ENCODE peak calls at places on chromosomes 5 and 9, in five cellular contexts. T is Caco-2, Q is left ventricle myocardium inferior, F is mucosa of descending colon, N is AG04449. P is an unnamed sample.
A peak's percentile ranks its signal among the peaks of the same experiment; 100 is the strongest.

GRCh38 chr5:138664276-138664943 is 88.8 kb upstream of the CTNNA1 start:
- DNase-seq in N (no peak), F (no peak), T (no peak), Q (no peak), P (no peak)

GRCh38 chr9:133188006-133188842 is 20.8 kb downstream of the OBP2B start:
- DNase-seq in F (peak; percentile 40), N (no peak), Q (no peak), T (peak; percentile 79), P (peak; percentile 62)

GRCh38 chr5:159463590-159464321 is 133.5 kb upstream of the IL12B start:
- DNase-seq in T (peak; percentile 65), F (no peak), Q (no peak), N (no peak), P (no peak)

GRCh38 chr9:42852133-42852532 is 668.7 kb downstream of the SPATA31A6 start:
- DNase-seq in F (no peak), N (no peak), T (no peak), Q (no peak), P (peak; percentile 12)

GRCh38 chr5:1274471-1274870 is 20.4 kb downstream of the TERT start:
- DNase-seq in Q (no peak), N (no peak), T (no peak), F (no peak), P (no peak)

GRCh38 chr9:75939712-75940111 is 49.2 kb downstream of the PCSK5 start:
- DNase-seq in N (no peak), F (no peak), Q (no peak), T (no peak), P (no peak)

GRCh38 chr9:116504081-116504480 is 183.0 kb upstream of the TRIM32 start:
- DNase-seq in N (no peak), Q (no peak), F (no peak), T (peak; percentile 75), P (peak; percentile 16)

GRCh38 chr9:107423540-107423939 is 66.0 kb downstream of the KLF4 start:
- DNase-seq in Q (no peak), N (no peak), F (no peak), T (no peak), P (no peak)

GRCh38 chr5:103511554-103511885 is 51.1 kb downstream of the NUDT12 start:
- DNase-seq in N (no peak), F (no peak), T (no peak), Q (no peak), P (no peak)

GRCh38 chr5:146003852-146004251 is 67.5 kb downstream of the SH3RF2 start:
- DNase-seq in N (no peak), F (no peak), T (no peak), Q (no peak), P (no peak)

GRCh38 chr5:170513856-170514255 is 10.0 kb downstream of the KCNIP1 start:
- DNase-seq in F (no peak), Q (no peak), T (no peak), N (no peak), P (no peak)

GRCh38 chr9:92151691-92152393 is 36.6 kb upstream of the SPTLC1 start:
- DNase-seq in T (peak; percentile 71), F (no peak), Q (peak; percentile 39), N (peak; percentile 59), P (no peak)

GRCh38 chr9:137342482-137342881 is 40.4 kb upstream of the NRARP start:
- DNase-seq in N (no peak), F (no peak), Q (no peak), T (no peak), P (no peak)

GRCh38 chr5:39100851-39101396 is 26.7 kb upstream of the RICTOR start:
- DNase-seq in T (no peak), F (no peak), Q (no peak), N (peak; percentile 95), P (no peak)

GRCh38 chr5:82931110-82931509 is 146.1 kb downstream of the TMEM167A start:
- DNase-seq in Q (no peak), N (no peak), T (no peak), F (no peak), P (no peak)

GRCh38 chr9:69499959-69500358 is 172.2 kb downstream of the APBA1 start:
- DNase-seq in T (no peak), N (no peak), F (no peak), Q (no peak), P (no peak)

GRCh38 chr5:88727705-88728313 is 155.2 kb downstream of the MEF2C start:
- DNase-seq in T (no peak), N (no peak), Q (no peak), F (no peak), P (peak; percentile 14)

GRCh38 chr5:112742424-112742823 is 4.7 kb downstream of the APC start:
- DNase-seq in Q (no peak), F (no peak), N (no peak), T (no peak), P (no peak)

GRCh38 chr9:70411141-70411929 is 3.1 kb downstream of the KLF9 start:
- DNase-seq in T (no peak), N (no peak), Q (peak; percentile 64), F (peak; percentile 77), P (peak; percentile 65)

GRCh38 chr9:928363-929042 is 48.0 kb upstream of the DMRT3 start:
- DNase-seq in F (no peak), N (no peak), Q (no peak), T (peak; percentile 53), P (peak; percentile 47)

GRCh38 chr5:53373420-53374188 is 106.8 kb upstream of the FST start:
- DNase-seq in T (no peak), F (no peak), Q (no peak), N (no peak), P (no peak)

GRCh38 chr9:132367613-132368305 is 13.0 kb upstream of the SETX start:
- DNase-seq in N (no peak), T (no peak), Q (no peak), F (no peak), P (no peak)

GRCh38 chr9:87157366-87158031 is 210.2 kb upstream of the GAS1 start:
- DNase-seq in N (no peak), Q (no peak), F (no peak), T (no peak), P (no peak)

GRCh38 chr5:157459715-157460599 is at the start of gene NIPAL4:
- DNase-seq in Q (no peak), N (no peak), F (peak; percentile 53), T (no peak), P (no peak)

DNA sequence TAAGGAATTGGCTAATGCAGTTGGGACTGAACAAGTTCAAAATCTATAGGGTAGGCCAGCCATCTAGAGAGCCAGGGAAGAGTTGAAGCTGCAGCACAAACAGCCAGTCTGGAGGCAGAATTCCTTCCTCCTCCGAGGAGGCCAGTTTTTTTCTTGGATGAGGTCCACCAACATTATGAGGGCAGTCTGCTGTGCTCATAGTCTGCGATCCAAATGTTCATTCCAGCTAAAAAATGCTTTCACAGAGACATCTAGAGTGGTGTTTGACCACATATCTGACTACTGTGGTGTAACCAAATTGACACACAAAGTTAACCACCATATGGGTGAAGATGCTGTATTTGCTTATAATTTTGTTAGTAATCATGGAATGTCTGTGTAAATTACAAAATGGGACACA is 70.5 kb downstream of the SPIN1 start:
- DNase-seq in F (no peak), Q (no peak), N (peak; percentile 90), T (no peak), P (no peak)
- H3K4me3 ChIP-seq in F (no peak overlapping the region), Q (no peak overlapping the region), N (no peak overlapping the region), T (no peak overlapping the region), P (no peak overlapping the region)

GRCh38 chr5:140870221-140871201 is 1.8 kb downstream of the PCDHA11 start:
- DNase-seq in F (no peak), Q (no peak), N (no peak), T (no peak), P (no peak)

GRCh38 chr5:140869555-140869886 is 764 bp downstream of the PCDHA11 start:
- DNase-seq in Q (no peak), T (no peak), N (no peak), F (no peak), P (no peak)

DNA sequence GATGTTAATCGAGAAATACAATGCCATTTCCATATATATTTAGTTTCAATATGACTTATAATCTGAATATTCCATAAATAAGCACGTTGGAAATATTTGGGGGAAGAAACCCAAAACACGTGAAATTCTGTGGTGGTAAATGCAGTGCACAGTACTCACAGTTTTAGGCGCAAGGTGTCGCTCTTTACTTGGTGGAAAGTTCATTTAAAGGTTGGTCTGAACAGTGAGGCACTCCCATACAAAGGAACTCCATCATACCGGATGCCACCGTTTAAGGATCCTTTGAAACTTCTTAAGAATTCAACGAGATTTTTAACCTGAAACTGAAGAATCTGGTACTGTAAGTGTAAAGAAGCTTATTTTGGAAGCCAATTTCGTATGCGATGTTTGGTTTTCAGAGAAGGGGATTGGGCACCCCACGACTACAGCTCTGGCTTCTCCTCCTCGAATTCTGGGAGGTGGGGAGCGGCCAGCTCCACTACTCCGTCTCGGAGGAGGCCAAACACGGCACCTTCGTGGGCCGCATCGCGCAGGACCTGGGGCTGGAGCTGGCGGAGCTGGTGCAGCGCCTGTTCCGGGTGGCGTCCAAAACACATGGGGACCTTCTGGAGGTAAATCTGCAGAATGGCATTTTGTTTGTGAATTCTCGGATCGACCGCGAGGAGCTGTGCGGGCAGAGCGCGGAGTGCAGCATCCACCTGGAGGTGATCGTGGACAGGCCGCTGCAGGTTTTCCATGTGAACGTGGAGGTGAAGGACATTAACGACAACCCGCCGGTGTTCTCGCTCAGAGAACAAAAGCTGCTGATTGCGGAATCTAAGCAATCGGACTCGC is at the start of gene PCDHA11:
- DNase-seq in T (no peak), Q (no peak), F (no peak), N (no peak), P (no peak)
- H3K4me3 ChIP-seq in T (no peak within 1 kb of the TSS), Q (no peak within 1 kb of the TSS), F (no peak within 1 kb of the TSS), N (no peak within 1 kb of the TSS), P (no peak within 1 kb of the TSS)

GRCh38 chr5:108765647-108766046 is 17.9 kb downstream of the FER start:
- DNase-seq in Q (no peak), T (no peak), F (no peak), N (no peak), P (no peak)

GRCh38 chr5:108773330-108773729 is 25.6 kb downstream of the FER start:
- DNase-seq in T (no peak), Q (no peak), F (no peak), N (no peak), P (no peak)

DNA sequence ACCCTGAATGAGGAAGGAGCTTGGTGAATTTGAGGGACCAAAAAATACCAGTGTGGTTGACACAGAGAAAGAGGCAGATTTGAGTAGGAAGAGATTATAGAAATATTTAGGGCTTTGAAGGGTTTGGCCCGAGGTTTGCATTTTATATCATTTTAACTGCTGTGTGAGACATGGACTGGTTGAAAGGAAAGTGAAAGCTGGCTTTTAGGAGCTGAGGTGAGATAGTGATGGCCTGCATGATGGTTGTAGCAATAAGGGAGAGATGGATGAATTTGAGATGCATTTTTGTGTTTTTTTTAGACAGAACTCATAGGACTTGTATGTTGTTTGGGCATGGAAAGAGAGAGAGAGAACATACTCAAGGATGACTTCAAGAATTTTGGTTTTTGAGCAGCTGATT is 21.7 kb downstream of the FER start:
- DNase-seq in N (no peak), T (no peak), Q (no peak), F (no peak), P (peak; percentile 3)
- H3K4me3 ChIP-seq in N (no peak overlapping the region), T (no peak overlapping the region), Q (no peak overlapping the region), F (no peak overlapping the region), P (no peak overlapping the region)

GRCh38 chr9:89317282-89317681 is 1.0 kb upstream of the SECISBP2 start:
- DNase-seq in N (no peak), Q (no peak), T (no peak), F (no peak), P (no peak)

GRCh38 chr9:89315482-89315881 is 2.8 kb upstream of the SECISBP2 start:
- DNase-seq in T (no peak), F (no peak), Q (no peak), N (no peak), P (no peak)

GRCh38 chr9:89312154-89312616 is 1.2 kb downstream of the CKS2 start:
- DNase-seq in F (no peak), Q (no peak), T (no peak), N (no peak), P (peak; percentile 52)

GRCh38 chr9:89313842-89314241 is 2.8 kb downstream of the CKS2 start:
- DNase-seq in N (no peak), Q (no peak), T (no peak), F (no peak), P (no peak)

GRCh38 chr9:89314955-89315354 is 3.3 kb upstream of the SECISBP2 start:
- DNase-seq in F (no peak), N (no peak), Q (no peak), T (no peak), P (no peak)
- H3K4me3 ChIP-seq in F (no peak overlapping the region), N (no peak overlapping the region), Q (no peak overlapping the region), T (no peak overlapping the region), P (no peak overlapping the region)

P was measured in small intestine.